ENCODE peak calls at places on chromosomes 4 and X, in eight cellular contexts. N is transverse colon, Q is iPS-NIHi11, T is NCI-H526, A is breast epithelium, I is COR-L47, H is ovary, K is frontal cortex. G is an unnamed sample.

GRCh38 chr4:1984406-1985191 is 24.2 kb downstream of the NELFA start:
- DNase-seq in H (no peak), N (no peak), T (no peak), Q (no peak), A (no peak), I (no peak), K (no peak), G (no peak)

GRCh38 chr4:17812801-17813200 is 2.0 kb downstream of the NCAPG start:
- DNase-seq in T (no peak), A (no peak), Q (no peak), K (no peak), N (no peak), H (no peak), I (no peak), G (no peak)

GRCh38 chrX:15204130-15204751 is 65.6 kb downstream of the ASB9 start:
- DNase-seq in H (no peak), I (peak), N (no peak), K (no peak), T (no peak), Q (no peak), A (no peak), G (peak)

GRCh38 chr4:23828779-23829178 is 61.1 kb downstream of the PPARGC1A start:
- DNase-seq in Q (no peak), N (no peak), T (no peak), I (no peak), A (no peak), H (no peak), K (no peak), G (no peak)

GRCh38 chrX:41558531-41558930 is 111.4 kb downstream of the NYX start:
- DNase-seq in I (no peak), N (no peak), A (no peak), Q (peak), H (no peak), K (no peak), T (no peak), G (peak)

GRCh38 chr4:1290165-1290977 is 680 bp downstream of the MAEA start:
- DNase-seq in N (peak), A (no peak), I (no peak), K (no peak), Q (no peak), H (no peak), T (no peak), G (peak)

GRCh38 chr4:184815046-184815877 is 10.5 kb downstream of the ACSL1 start:
- DNase-seq in I (peak), H (peak), A (peak), Q (peak), K (peak), T (peak), N (peak), G (peak)

GRCh38 chr4:124883642-124884041 is 171.1 kb upstream of the ANKRD50 start:
- DNase-seq in T (no peak), Q (no peak), N (no peak), I (no peak), H (no peak), K (no peak), A (no peak), G (no peak)

GRCh38 chr4:156606444-156607197 is 365.0 kb downstream of the PDGFC start:
- DNase-seq in A (no peak), T (no peak), I (no peak), K (no peak), N (no peak), H (no peak), Q (no peak), G (no peak)

GRCh38 chrX:51614353-51614752 is 4.4 kb downstream of the CENPVL3 start:
- DNase-seq in N (no peak), Q (peak), K (peak), T (no peak), H (no peak), I (peak), A (no peak), G (peak)

GRCh38 chrX:139889760-139890159 is 43.1 kb downstream of the ATP11C start:
- DNase-seq in Q (no peak), I (no peak), A (no peak), T (no peak), N (no peak), K (no peak), H (no peak), G (no peak)

GRCh38 chr4:76782837-76783236 is 115.1 kb downstream of the SOWAHB start:
- DNase-seq in N (no peak), Q (no peak), T (no peak), I (no peak), H (no peak), K (no peak), A (no peak), G (no peak)

G was measured in small intestine.